ENCODE peak calls at places on chromosomes 16 and 17, in eight cellular contexts. One of them, this sample, is unnamed.

GRCh38 chr16:20348365-20349185 is 3.9 kb downstream of the UMOD start:
- DNase-seq in tibial nerve: no peak
- DNase-seq in transverse colon: no peak
- DNase-seq in uterus: no peak
- DNase-seq in Peyer's patch: no peak
- DNase-seq in heart left ventricle: no peak
- DNase-seq in gastrocnemius medialis: no peak
- DNase-seq in endothelial cell of umbilical vein: no peak
- DNase-seq in this sample: no peak

GRCh38 chr17:40812639-40813038 is 9.8 kb downstream of the KRT10 start:
- DNase-seq in heart left ventricle: no peak
- DNase-seq in Peyer's patch: no peak
- DNase-seq in endothelial cell of umbilical vein: no peak
- DNase-seq in gastrocnemius medialis: no peak
- DNase-seq in uterus: no peak
- DNase-seq in tibial nerve: no peak
- DNase-seq in transverse colon: no peak
- DNase-seq in this sample: no peak

GRCh38 chr16:21156767-21157467 is 1.6 kb upstream of the LDAF1 start:
- DNase-seq in heart left ventricle: peak
- DNase-seq in transverse colon: peak
- DNase-seq in endothelial cell of umbilical vein: peak
- DNase-seq in Peyer's patch: no peak
- DNase-seq in gastrocnemius medialis: no peak
- DNase-seq in tibial nerve: peak
- DNase-seq in uterus: peak
- DNase-seq in this sample: no peak

GRCh38 chr17:286571-286970 is 66.0 kb downstream of the RPH3AL start:
- DNase-seq in Peyer's patch: no peak
- DNase-seq in tibial nerve: no peak
- DNase-seq in endothelial cell of umbilical vein: no peak
- DNase-seq in heart left ventricle: no peak
- DNase-seq in uterus: peak
- DNase-seq in transverse colon: peak
- DNase-seq in gastrocnemius medialis: no peak
- DNase-seq in this sample: no peak

GRCh38 chr16:56911771-56912541 is 20.0 kb upstream of the HERPUD1 start:
- DNase-seq in endothelial cell of umbilical vein: no peak
- DNase-seq in gastrocnemius medialis: peak
- DNase-seq in transverse colon: peak
- DNase-seq in Peyer's patch: peak
- DNase-seq in uterus: no peak
- DNase-seq in tibial nerve: peak
- DNase-seq in heart left ventricle: peak
- DNase-seq in this sample: no peak

GRCh38 chr17:43471801-43472200 is 12.0 kb upstream of the DHX8 start:
- DNase-seq in endothelial cell of umbilical vein: no peak
- DNase-seq in uterus: no peak
- DNase-seq in heart left ventricle: no peak
- DNase-seq in tibial nerve: no peak
- DNase-seq in Peyer's patch: no peak
- DNase-seq in transverse colon: no peak
- DNase-seq in gastrocnemius medialis: no peak
- DNase-seq in this sample: no peak

GRCh38 chr17:30300803-30301202 is 9.1 kb upstream of the BLMH start:
- DNase-seq in tibial nerve: no peak
- DNase-seq in Peyer's patch: no peak
- DNase-seq in heart left ventricle: no peak
- DNase-seq in uterus: no peak
- DNase-seq in transverse colon: no peak
- DNase-seq in gastrocnemius medialis: no peak
- DNase-seq in endothelial cell of umbilical vein: no peak
- DNase-seq in this sample: no peak

GRCh38 chr17:72715906-72716572 is 376.4 kb downstream of the SLC39A11 start:
- DNase-seq in tibial nerve: peak
- DNase-seq in Peyer's patch: no peak
- DNase-seq in heart left ventricle: no peak
- DNase-seq in uterus: no peak
- DNase-seq in endothelial cell of umbilical vein: no peak
- DNase-seq in transverse colon: no peak
- DNase-seq in gastrocnemius medialis: no peak
- DNase-seq in this sample: no peak

GRCh38 chr17:33416131-33416530 is 123.0 kb upstream of the ASIC2 start:
- DNase-seq in transverse colon: no peak
- DNase-seq in endothelial cell of umbilical vein: no peak
- DNase-seq in gastrocnemius medialis: no peak
- DNase-seq in uterus: no peak
- DNase-seq in Peyer's patch: no peak
- DNase-seq in tibial nerve: no peak
- DNase-seq in heart left ventricle: no peak
- DNase-seq in this sample: no peak

GRCh38 chr17:77893144-77894044 is 65.1 kb upstream of the TNRC6C start:
- DNase-seq in tibial nerve: no peak
- DNase-seq in endothelial cell of umbilical vein: no peak
- DNase-seq in transverse colon: no peak
- DNase-seq in gastrocnemius medialis: no peak
- DNase-seq in Peyer's patch: peak
- DNase-seq in uterus: no peak
- DNase-seq in heart left ventricle: no peak
- DNase-seq in this sample: no peak

GRCh38 chr16:22267764-22268163 is 29.4 kb upstream of the POLR3E start:
- DNase-seq in Peyer's patch: no peak
- DNase-seq in tibial nerve: no peak
- DNase-seq in transverse colon: no peak
- DNase-seq in gastrocnemius medialis: peak
- DNase-seq in uterus: no peak
- DNase-seq in endothelial cell of umbilical vein: no peak
- DNase-seq in heart left ventricle: no peak
- DNase-seq in this sample: no peak

GRCh38 chr16:22266546-22266945 is 30.7 kb upstream of the POLR3E start:
- DNase-seq in endothelial cell of umbilical vein: no peak
- DNase-seq in transverse colon: no peak
- DNase-seq in tibial nerve: no peak
- DNase-seq in heart left ventricle: no peak
- DNase-seq in gastrocnemius medialis: no peak
- DNase-seq in Peyer's patch: no peak
- DNase-seq in uterus: no peak
- DNase-seq in this sample: no peak

GRCh38 chr16:22262460-22262859 is 34.7 kb upstream of the POLR3E start:
- DNase-seq in heart left ventricle: no peak
- DNase-seq in endothelial cell of umbilical vein: peak
- DNase-seq in gastrocnemius medialis: no peak
- DNase-seq in transverse colon: no peak
- DNase-seq in Peyer's patch: no peak
- DNase-seq in tibial nerve: no peak
- DNase-seq in uterus: no peak
- DNase-seq in this sample: no peak

GRCh38 chr16:22264786-22265185 is 32.4 kb upstream of the POLR3E start:
- DNase-seq in uterus: no peak
- DNase-seq in transverse colon: no peak
- DNase-seq in Peyer's patch: no peak
- DNase-seq in endothelial cell of umbilical vein: no peak
- DNase-seq in heart left ventricle: no peak
- DNase-seq in gastrocnemius medialis: no peak
- DNase-seq in tibial nerve: no peak
- DNase-seq in this sample: no peak

DNA sequence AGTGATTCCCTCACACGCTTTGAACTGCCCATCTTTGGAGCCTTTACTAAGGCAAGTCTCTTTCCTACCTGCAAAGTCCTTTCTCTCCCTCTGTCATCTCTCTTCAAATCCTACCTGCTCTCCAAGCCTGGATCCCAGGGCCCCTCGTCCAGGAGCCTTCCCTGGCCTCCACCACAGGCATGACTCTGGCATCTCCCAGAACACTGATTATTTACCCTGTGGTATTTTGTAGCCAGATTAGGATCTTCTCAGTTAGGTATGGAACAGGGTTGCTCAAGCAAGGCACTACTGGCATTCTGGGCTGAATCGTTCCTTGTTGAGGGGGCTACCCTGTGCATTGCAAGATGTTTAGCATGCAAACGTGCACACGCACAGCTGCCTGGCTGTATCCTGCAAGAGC is 31.9 kb upstream of the POLR3E start:
- DNase-seq in tibial nerve: no peak
- DNase-seq in gastrocnemius medialis: no peak
- DNase-seq in Peyer's patch: no peak
- DNase-seq in heart left ventricle: no peak
- DNase-seq in uterus: no peak
- DNase-seq in transverse colon: no peak
- DNase-seq in endothelial cell of umbilical vein: no peak
- DNase-seq in this sample: no peak
- TF ChIP-seq POLR2A in tibial nerve: no peak
- TF ChIP-seq POLR2A in gastrocnemius medialis: no peak
- TF ChIP-seq POLR2A in Peyer's patch: no peak
- TF ChIP-seq POLR2A in heart left ventricle: no peak
- TF ChIP-seq POLR2A in uterus: no peak
- TF ChIP-seq POLR2A in transverse colon: no peak
- TF ChIP-seq POLR2A in endothelial cell of umbilical vein: no peak
- TF ChIP-seq POLR2A in this sample: no peak

DNA sequence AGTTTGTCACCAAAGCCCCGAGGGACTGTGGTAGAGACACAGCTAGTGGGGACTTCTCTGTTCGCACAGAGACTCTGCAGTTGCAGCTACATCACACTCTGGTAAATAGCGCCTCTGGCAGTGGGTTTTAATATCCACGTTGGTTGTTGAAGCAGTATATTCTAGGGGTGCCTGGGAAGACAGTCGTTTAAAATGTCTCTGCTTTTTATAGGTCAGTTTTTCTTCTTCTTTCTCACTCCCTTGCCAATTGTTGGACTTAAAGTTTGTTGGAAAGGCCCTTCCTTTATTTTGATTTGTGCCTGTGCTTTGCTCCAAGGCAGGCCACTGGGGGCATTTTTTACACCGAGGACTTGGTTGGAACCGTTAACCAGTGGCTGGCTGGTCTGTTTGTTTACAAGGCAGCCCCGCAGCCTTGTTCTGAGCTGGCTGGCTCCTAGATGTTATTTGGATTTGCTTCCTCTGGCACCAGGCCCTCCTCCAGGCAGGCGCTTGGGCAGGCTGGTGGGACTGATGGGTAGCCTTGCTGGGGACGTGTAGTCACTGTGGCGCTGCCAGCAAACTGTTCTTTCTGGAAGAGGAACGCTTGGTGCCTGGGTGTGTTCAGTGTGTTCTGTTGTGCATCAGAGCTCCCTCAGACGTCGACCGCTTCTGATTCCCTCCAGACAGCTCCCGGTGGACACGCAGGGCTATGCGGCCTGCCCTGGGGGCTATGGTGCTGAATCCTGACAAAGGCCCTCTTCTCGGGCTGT is 218.2 kb upstream of the CHMP6 start:
- DNase-seq in uterus: no peak
- DNase-seq in heart left ventricle: no peak
- DNase-seq in Peyer's patch: no peak
- DNase-seq in tibial nerve: no peak
- DNase-seq in transverse colon: peak
- DNase-seq in gastrocnemius medialis: peak
- DNase-seq in endothelial cell of umbilical vein: no peak
- DNase-seq in this sample: no peak
- TF ChIP-seq CTCF in uterus: no peak
- TF ChIP-seq CTCF in heart left ventricle: no peak
- TF ChIP-seq CTCF in Peyer's patch: no peak
- TF ChIP-seq CTCF in tibial nerve: no peak
- TF ChIP-seq CTCF in transverse colon: no peak
- TF ChIP-seq CTCF in gastrocnemius medialis: no peak
- TF ChIP-seq CTCF in endothelial cell of umbilical vein: no peak
- TF ChIP-seq CTCF in this sample: no peak

GRCh38 chr16:85524365-85524629 is 88.8 kb upstream of the GSE1 start:
- DNase-seq in endothelial cell of umbilical vein: no peak
- DNase-seq in Peyer's patch: no peak
- DNase-seq in tibial nerve: no peak
- DNase-seq in uterus: no peak
- DNase-seq in heart left ventricle: no peak
- DNase-seq in transverse colon: no peak
- DNase-seq in gastrocnemius medialis: no peak
- DNase-seq in this sample: no peak
- H3K27ac ChIP-seq in endothelial cell of umbilical vein: no peak
- H3K27ac ChIP-seq in Peyer's patch: no peak
- H3K27ac ChIP-seq in tibial nerve: no peak
- H3K27ac ChIP-seq in uterus: no peak
- H3K27ac ChIP-seq in heart left ventricle: peak
- H3K27ac ChIP-seq in transverse colon: no peak
- H3K27ac ChIP-seq in gastrocnemius medialis: no peak
- H3K27ac ChIP-seq in this sample: no peak

DNA sequence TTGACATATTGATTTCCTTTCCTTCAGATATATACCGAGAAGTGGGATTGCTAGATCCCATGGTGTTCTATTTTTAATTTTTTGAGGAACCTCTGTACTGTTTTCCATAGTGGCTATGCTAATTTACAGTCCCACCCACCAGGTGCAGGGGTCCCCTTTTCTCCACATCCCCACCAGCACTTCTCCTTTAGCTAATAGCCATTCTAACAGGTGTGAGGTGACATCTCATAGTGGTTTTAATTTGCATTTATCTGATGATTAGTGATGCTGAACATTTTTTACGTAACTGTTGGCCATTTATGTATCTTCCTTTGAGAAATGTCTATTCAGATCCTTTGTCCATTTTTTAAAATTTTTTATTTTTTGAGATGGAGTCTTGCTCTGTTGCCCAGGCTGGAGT is 93.9 kb downstream of the SDR42E1 start:
- DNase-seq in uterus: no peak
- DNase-seq in heart left ventricle: no peak
- DNase-seq in tibial nerve: no peak
- DNase-seq in gastrocnemius medialis: no peak
- DNase-seq in transverse colon: no peak
- DNase-seq in endothelial cell of umbilical vein: no peak
- DNase-seq in Peyer's patch: no peak
- DNase-seq in this sample: no peak
- TF ChIP-seq POLR2A in uterus: no peak
- TF ChIP-seq POLR2A in heart left ventricle: no peak
- TF ChIP-seq POLR2A in tibial nerve: no peak
- TF ChIP-seq POLR2A in gastrocnemius medialis: no peak
- TF ChIP-seq POLR2A in transverse colon: no peak
- TF ChIP-seq POLR2A in endothelial cell of umbilical vein: no peak
- TF ChIP-seq POLR2A in Peyer's patch: no peak
- TF ChIP-seq POLR2A in this sample: no peak

GRCh38 chr17:1628856-1629646 is 417 bp upstream of the SLC43A2 start:
- DNase-seq in Peyer's patch: peak
- DNase-seq in endothelial cell of umbilical vein: peak
- DNase-seq in transverse colon: peak
- DNase-seq in tibial nerve: peak
- DNase-seq in gastrocnemius medialis: peak
- DNase-seq in heart left ventricle: peak
- DNase-seq in uterus: peak
- DNase-seq in this sample: peak
- TF ChIP-seq CTCF in Peyer's patch: peak
- TF ChIP-seq CTCF in endothelial cell of umbilical vein: no peak
- TF ChIP-seq CTCF in transverse colon: peak
- TF ChIP-seq CTCF in tibial nerve: peak
- TF ChIP-seq CTCF in gastrocnemius medialis: peak
- TF ChIP-seq CTCF in heart left ventricle: peak
- TF ChIP-seq CTCF in uterus: peak
- TF ChIP-seq CTCF in this sample: peak